ENCODE peak calls at places on chromosome 3, in four cellular contexts. One of them, this sample, is unnamed. For H3K4me1, the result is how much of the 10 kb centered on the place peaks cover.

GRCh38 chr3:170689218-170689874 is 103.5 kb upstream of the SLC7A14 start:
- DNase-seq in mammary epithelial cell: peak
- DNase-seq in PC-9: peak
- DNase-seq in osteoblast: peak
- DNase-seq in this sample: no peak

GRCh38 chr3:88263417-88264116 is 113.8 kb downstream of the C3orf38 start:
- DNase-seq in mammary epithelial cell: no peak
- DNase-seq in PC-9: no peak
- DNase-seq in osteoblast: peak
- DNase-seq in this sample: no peak

GRCh38 chr3:55678521-55679216 is 191.6 kb upstream of the WNT5A start:
- DNase-seq in mammary epithelial cell: no peak
- DNase-seq in PC-9: no peak
- DNase-seq in osteoblast: no peak
- DNase-seq in this sample: no peak

GRCh38 chr3:64187065-64187959 is 38.0 kb downstream of the PRICKLE2 start:
- DNase-seq in mammary epithelial cell: peak
- DNase-seq in PC-9: peak
- DNase-seq in osteoblast: peak
- DNase-seq in this sample: peak

GRCh38 chr3:10228248-10228950 is 19.9 kb upstream of the TATDN2 start:
- DNase-seq in mammary epithelial cell: peak
- DNase-seq in PC-9: no peak
- DNase-seq in osteoblast: no peak
- DNase-seq in this sample: no peak

GRCh38 chr3:184582583-184582982 is 21.0 kb downstream of the EPHB3 start:
- DNase-seq in mammary epithelial cell: no peak
- DNase-seq in PC-9: no peak
- DNase-seq in osteoblast: peak
- DNase-seq in this sample: peak

GRCh38 chr3:109072208-109072607 is 45.7 kb downstream of the MORC1 start:
- DNase-seq in mammary epithelial cell: no peak
- DNase-seq in PC-9: no peak
- DNase-seq in osteoblast: no peak
- DNase-seq in this sample: no peak

GRCh38 chr3:32175607-32176197 is 62.8 kb upstream of the CMTM8 start:
- DNase-seq in mammary epithelial cell: peak
- DNase-seq in PC-9: peak
- DNase-seq in osteoblast: peak
- DNase-seq in this sample: no peak

GRCh38 chr3:123657111-123657510 is 72.3 kb upstream of the HACD2 start:
- DNase-seq in mammary epithelial cell: no peak
- DNase-seq in PC-9: no peak
- DNase-seq in osteoblast: no peak
- DNase-seq in this sample: no peak

GRCh38 chr3:42532229-42532628 is 29.8 kb downstream of the VIPR1 start:
- DNase-seq in mammary epithelial cell: no peak
- DNase-seq in PC-9: no peak
- DNase-seq in osteoblast: peak
- DNase-seq in this sample: no peak

GRCh38 chr3:42946050-42946449 is 33.1 kb upstream of the GASK1A start:
- DNase-seq in mammary epithelial cell: no peak
- DNase-seq in PC-9: no peak
- DNase-seq in osteoblast: no peak
- DNase-seq in this sample: no peak

GRCh38 chr3:68972358-68972979 is 40.1 kb upstream of the TAFA4 start:
- DNase-seq in mammary epithelial cell: peak
- DNase-seq in PC-9: peak
- DNase-seq in osteoblast: peak
- DNase-seq in this sample: no peak

GRCh38 chr3:168248383-168249047 is 152.8 kb upstream of the GOLIM4 start:
- DNase-seq in mammary epithelial cell: peak
- DNase-seq in PC-9: peak
- DNase-seq in osteoblast: peak
- DNase-seq in this sample: no peak

GRCh38 chr3:103057477-103057876 is 622.7 kb downstream of the ZPLD1 start:
- DNase-seq in mammary epithelial cell: no peak
- DNase-seq in PC-9: no peak
- DNase-seq in osteoblast: no peak
- DNase-seq in this sample: no peak

GRCh38 chr3:147906275-147906674 is 497.1 kb downstream of the ZIC1 start:
- DNase-seq in mammary epithelial cell: peak
- DNase-seq in PC-9: no peak
- DNase-seq in osteoblast: peak
- DNase-seq in this sample: no peak

GRCh38 chr3:157573780-157574378 is 70.7 kb upstream of the VEPH1 start:
- DNase-seq in mammary epithelial cell: no peak
- DNase-seq in PC-9: no peak
- DNase-seq in osteoblast: no peak
- DNase-seq in this sample: no peak

GRCh38 chr3:147318900-147319299 is 87.4 kb downstream of the ZIC4 start:
- DNase-seq in mammary epithelial cell: no peak
- DNase-seq in PC-9: no peak
- DNase-seq in osteoblast: peak
- DNase-seq in this sample: no peak

GRCh38 chr3:114550155-114550554 is 256.3 kb downstream of the TIGIT start:
- DNase-seq in mammary epithelial cell: no peak
- DNase-seq in PC-9: no peak
- DNase-seq in osteoblast: no peak
- DNase-seq in this sample: no peak

GRCh38 chr3:12992629-12993021 is 80.6 kb downstream of the IQSEC1 start:
- DNase-seq in mammary epithelial cell: no peak
- DNase-seq in PC-9: no peak
- DNase-seq in osteoblast: no peak
- DNase-seq in this sample: no peak

GRCh38 chr3:71456155-71456554 is 127.4 kb downstream of the FOXP1 start:
- DNase-seq in mammary epithelial cell: no peak
- DNase-seq in PC-9: no peak
- DNase-seq in osteoblast: no peak
- DNase-seq in this sample: no peak
- TF ChIP-seq CTCF in mammary epithelial cell: no peak
- TF ChIP-seq CTCF in PC-9: no peak
- TF ChIP-seq CTCF in osteoblast: peak
- TF ChIP-seq CTCF in this sample: no peak

GRCh38 chr3:41202075-41202833 is 2.9 kb downstream of the CTNNB1 start:
- DNase-seq in mammary epithelial cell: peak
- DNase-seq in PC-9: no peak
- DNase-seq in osteoblast: no peak
- DNase-seq in this sample: no peak

GRCh38 chr3:41200669-41201021 is 1.3 kb downstream of the CTNNB1 start:
- DNase-seq in mammary epithelial cell: peak
- DNase-seq in PC-9: peak
- DNase-seq in osteoblast: peak
- DNase-seq in this sample: no peak

GRCh38 chr3:41204369-41204768 is 5.1 kb downstream of the CTNNB1 start:
- DNase-seq in mammary epithelial cell: no peak
- DNase-seq in PC-9: no peak
- DNase-seq in osteoblast: no peak
- DNase-seq in this sample: no peak

GRCh38 chr3:41205591-41205990 is 6.3 kb downstream of the CTNNB1 start:
- DNase-seq in mammary epithelial cell: no peak
- DNase-seq in PC-9: no peak
- DNase-seq in osteoblast: no peak
- DNase-seq in this sample: no peak

GRCh38 chr3:41202834-41203345 is 3.6 kb downstream of the CTNNB1 start:
- DNase-seq in mammary epithelial cell: peak
- DNase-seq in PC-9: peak
- DNase-seq in osteoblast: peak
- DNase-seq in this sample: no peak
- H3K4me1 ChIP-seq in mammary epithelial cell: under half
- H3K4me1 ChIP-seq in PC-9: under half
- H3K4me1 ChIP-seq in osteoblast: under half
- H3K4me1 ChIP-seq in this sample: half or more

DNA sequence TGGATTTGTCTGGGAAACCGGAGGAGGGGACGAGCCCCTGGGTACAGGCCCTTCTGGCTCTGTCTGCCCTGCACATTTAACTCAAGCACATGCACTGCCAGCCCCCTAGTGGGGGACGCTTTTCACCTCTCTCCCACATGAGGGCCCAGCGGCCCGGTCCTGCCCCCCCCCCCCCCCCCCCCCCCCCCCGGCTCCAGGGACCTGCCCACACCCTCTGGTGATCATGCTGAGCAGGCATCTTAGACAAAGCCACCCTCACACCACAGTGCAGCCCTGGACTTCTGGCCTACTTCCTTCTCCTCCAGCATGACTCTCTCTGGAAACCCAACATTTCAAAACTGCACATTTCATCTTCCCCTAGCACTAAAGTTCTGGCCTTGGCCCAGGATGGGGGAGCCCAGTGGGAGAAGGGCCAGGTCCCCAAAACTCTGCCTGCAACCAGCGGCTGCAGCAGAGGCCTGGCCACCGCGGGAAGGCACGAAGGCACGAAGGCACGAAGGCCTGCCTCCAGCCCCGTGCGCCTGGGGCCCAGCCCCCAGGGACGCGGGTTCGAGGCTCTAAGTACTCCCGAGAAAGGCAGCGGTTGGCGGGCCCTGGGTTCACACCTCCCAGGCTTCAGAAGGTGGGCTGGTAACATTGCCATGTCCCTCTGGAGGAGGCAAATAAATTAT is 14.1 kb downstream of the KLF15 start:
- DNase-seq in mammary epithelial cell: no peak
- DNase-seq in PC-9: no peak
- DNase-seq in osteoblast: peak
- DNase-seq in this sample: peak
- TF ChIP-seq CTCF in mammary epithelial cell: no peak
- TF ChIP-seq CTCF in PC-9: no peak
- TF ChIP-seq CTCF in osteoblast: no peak
- TF ChIP-seq CTCF in this sample: no peak

DNA sequence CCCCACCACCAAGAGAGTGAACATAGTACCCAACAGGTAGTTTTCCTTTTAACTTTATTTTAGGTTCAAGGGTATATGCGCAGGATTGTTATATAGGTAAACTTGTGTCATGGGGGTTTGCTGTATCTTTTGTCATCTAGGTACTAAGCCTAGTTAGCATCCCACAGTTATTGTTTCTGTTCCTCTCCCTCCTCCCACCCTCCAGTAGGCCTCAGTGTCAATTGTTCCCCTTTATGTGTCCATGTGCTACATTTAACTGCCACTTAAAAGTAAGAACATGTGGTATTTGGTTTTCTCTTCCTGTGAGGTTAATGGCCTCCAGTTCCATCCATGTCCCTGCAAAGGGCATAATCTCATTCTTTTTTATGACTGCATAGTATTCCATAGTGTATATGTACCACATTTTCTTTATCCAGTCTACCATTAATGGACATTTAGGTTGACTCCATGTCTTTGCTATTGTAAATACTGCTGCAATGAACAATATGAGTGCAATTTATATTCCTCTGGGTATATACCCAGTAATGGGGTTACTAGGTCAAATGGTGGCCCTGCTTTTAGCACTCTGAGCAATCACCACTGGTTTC is 66.2 kb downstream of the ST3GAL6 start:
- DNase-seq in mammary epithelial cell: no peak
- DNase-seq in PC-9: no peak
- DNase-seq in osteoblast: no peak
- DNase-seq in this sample: no peak
- H3K4me1 ChIP-seq in mammary epithelial cell: under half
- H3K4me1 ChIP-seq in PC-9: under half
- H3K4me1 ChIP-seq in osteoblast: under half
- H3K4me1 ChIP-seq in this sample: under half

This sample was measured in right atrium auricular region.